ENCODE peak calls at places on chromosomes 3 and 15, in five cellular contexts. F, O, V, T and R are unnamed samples.

GRCh38 chr3:190443257-190443656 is 6.4 kb downstream of the TMEM207 start:
- DNase-seq in F (no peak), O (no peak), V (peak), T (no peak), R (no peak)

GRCh38 chr15:39153718-39154117 is 427.2 kb upstream of the THBS1 start:
- DNase-seq in F (no peak), O (no peak), V (no peak), T (no peak), R (no peak)

GRCh38 chr3:178845446-178846118 is 226.0 kb downstream of the ZMAT3 start:
- DNase-seq in F (no peak), O (peak), V (peak), T (no peak), R (no peak)

GRCh38 chr3:13104511-13104910 is 31.3 kb upstream of the IQSEC1 start:
- DNase-seq in F (no peak), O (no peak), V (no peak), T (no peak), R (no peak)

GRCh38 chr3:71130516-71131384 is 452.8 kb downstream of the FOXP1 start:
- DNase-seq in F (peak), O (peak), V (peak), T (peak), R (peak)

GRCh38 chr3:110526732-110527727 is 544.6 kb upstream of the NECTIN3 start:
- DNase-seq in F (no peak), O (peak), V (peak), T (no peak), R (no peak)

GRCh38 chr15:81281925-81282895 is 41.7 kb downstream of the STARD5 start:
- DNase-seq in F (no peak), O (no peak), V (no peak), T (no peak), R (no peak)

GRCh38 chr15:43067717-43068461 is 37.9 kb downstream of the UBR1 start:
- DNase-seq in F (peak), O (no peak), V (peak), T (no peak), R (peak)

GRCh38 chr15:55618396-55618795 is 30.3 kb upstream of the PYGO1 start:
- DNase-seq in F (no peak), O (no peak), V (no peak), T (no peak), R (no peak)

GRCh38 chr3:9352917-9353823 is 9.7 kb upstream of the THUMPD3 start:
- DNase-seq in F (peak), O (peak), V (peak), T (peak), R (peak)

GRCh38 chr3:196914866-196915265 is 27.5 kb downstream of the NCBP2 start:
- DNase-seq in F (no peak), O (no peak), V (no peak), T (no peak), R (no peak)

GRCh38 chr15:31554261-31554660 is 227.6 kb downstream of the KLF13 start:
- DNase-seq in F (peak), O (peak), V (peak), T (no peak), R (no peak)

GRCh38 chr3:63960048-63960711 is 48.0 kb upstream of the SCAANT1 start:
- DNase-seq in F (no peak), O (peak), V (peak), T (no peak), R (no peak)

GRCh38 chr3:100001514-100002270 is 112.6 kb downstream of the FILIP1L start:
- DNase-seq in F (no peak), O (no peak), V (no peak), T (no peak), R (no peak)

GRCh38 chr3:36876181-36876936 is 68.5 kb downstream of the TRANK1 start:
- DNase-seq in F (peak), O (no peak), V (no peak), T (no peak), R (peak)

GRCh38 chr3:126986001-126986400 is 3.1 kb downstream of the PLXNA1 start:
- DNase-seq in F (no peak), O (no peak), V (peak), T (no peak), R (no peak)

GRCh38 chr15:71807125-71807629 is 3.2 kb upstream of the NR2E3 start:
- DNase-seq in F (no peak), O (no peak), V (no peak), T (no peak), R (no peak)

GRCh38 chr3:4303187-4304123 is at the start of gene SETMAR:
- DNase-seq in F (peak), O (peak), V (peak), T (peak), R (peak)

GRCh38 chr3:155995525-155996370 is 124.6 kb upstream of the KCNAB1 start:
- DNase-seq in F (peak), O (peak), V (peak), T (no peak), R (no peak)

GRCh38 chr15:72227192-72227586 is 3.8 kb downstream of the PKM start:
- DNase-seq in F (peak), O (peak), V (peak), T (no peak), R (peak)

GRCh38 chr15:67827561-67828378 is 2.5 kb downstream of the SKOR1 start:
- DNase-seq in F (no peak), O (no peak), V (no peak), T (no peak), R (no peak)

GRCh38 chr15:58115692-58116091 is 22.5 kb upstream of the AQP9 start:
- DNase-seq in F (no peak), O (peak), V (no peak), T (no peak), R (no peak)

GRCh38 chr15:73809728-73810501 is 56.8 kb upstream of the INSYN1 start:
- DNase-seq in F (no peak), O (peak), V (no peak), T (no peak), R (no peak)

GRCh38 chr3:114411811-114412803 is 118.3 kb downstream of the TIGIT start:
- DNase-seq in F (peak), O (peak), V (peak), T (no peak), R (peak)

GRCh38 chr15:70906842-70907241 is 14.2 kb downstream of the LRRC49 start:
- DNase-seq in F (no peak), O (peak), V (no peak), T (no peak), R (no peak)

GRCh38 chr15:39074341-39074740 is 506.5 kb upstream of the THBS1 start:
- DNase-seq in F (no peak), O (no peak), V (no peak), T (no peak), R (no peak)

GRCh38 chr3:31439888-31440287 is 92.8 kb upstream of the STT3B start:
- DNase-seq in F (no peak), O (no peak), V (no peak), T (no peak), R (no peak)

DNA sequence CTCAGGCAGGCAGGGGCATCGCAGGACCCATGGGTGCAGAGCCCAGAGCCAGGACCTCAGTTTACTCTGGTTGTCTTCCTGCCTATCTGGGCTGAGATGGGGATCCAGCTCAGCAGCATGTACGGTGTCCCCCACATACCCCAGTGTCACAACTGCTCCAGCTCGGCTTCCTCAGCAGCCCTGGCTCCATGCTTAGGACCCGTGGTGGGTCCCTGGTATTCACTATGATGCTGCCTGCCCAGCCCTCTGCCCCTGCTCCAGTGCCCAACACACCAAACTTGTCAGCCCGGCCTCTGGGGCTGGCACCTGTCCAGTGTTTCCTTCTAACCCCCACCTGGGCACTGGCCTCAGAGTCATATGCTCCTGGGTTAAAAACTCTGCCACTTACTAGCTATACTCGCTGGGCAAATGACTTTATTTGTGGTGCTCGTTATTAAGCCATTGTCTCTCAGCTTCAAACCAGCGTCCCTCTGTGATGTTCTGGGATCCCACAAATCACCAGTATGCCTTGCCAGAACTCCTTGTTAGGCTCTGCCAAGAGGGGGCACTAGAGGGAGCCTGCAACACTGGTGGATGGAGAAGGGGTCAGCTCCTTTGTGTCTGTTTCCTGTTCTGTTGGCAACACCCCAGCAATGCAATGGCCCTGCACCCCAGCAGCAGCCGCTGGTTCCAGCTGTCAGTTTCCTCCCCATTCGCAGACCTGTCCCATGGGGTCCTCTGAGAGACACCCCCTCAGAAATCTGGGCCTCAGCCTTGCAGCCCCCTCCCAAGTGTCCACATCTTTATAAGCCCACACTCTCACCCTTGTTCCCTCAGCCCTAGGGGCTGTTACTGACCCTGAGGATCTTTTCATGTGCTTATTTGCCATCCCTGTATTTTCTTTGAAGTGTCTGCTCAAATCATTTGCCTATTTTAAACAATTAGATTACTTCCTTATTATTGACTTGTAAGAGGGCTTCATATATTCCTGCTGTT is 24.1 kb upstream of the MRPS22 start:
- DNase-seq in F (peak), O (no peak), V (no peak), T (peak), R (no peak)
- TF ChIP-seq CTCF in F (peak), O (peak), V (peak), T (peak), R (peak)

GRCh38 chr3:123571973-123572365 is 12.9 kb downstream of the HACD2 start:
- DNase-seq in F (no peak), O (no peak), V (no peak), T (no peak), R (no peak)

GRCh38 chr3:123568034-123568433 is 16.8 kb downstream of the HACD2 start:
- DNase-seq in F (no peak), O (no peak), V (no peak), T (no peak), R (no peak)

GRCh38 chr3:123564056-123564455 is 20.8 kb downstream of the HACD2 start:
- DNase-seq in F (no peak), O (no peak), V (no peak), T (no peak), R (no peak)

GRCh38 chr3:123571264-123571972 is 13.4 kb downstream of the HACD2 start:
- DNase-seq in F (no peak), O (no peak), V (no peak), T (peak), R (no peak)

DNA sequence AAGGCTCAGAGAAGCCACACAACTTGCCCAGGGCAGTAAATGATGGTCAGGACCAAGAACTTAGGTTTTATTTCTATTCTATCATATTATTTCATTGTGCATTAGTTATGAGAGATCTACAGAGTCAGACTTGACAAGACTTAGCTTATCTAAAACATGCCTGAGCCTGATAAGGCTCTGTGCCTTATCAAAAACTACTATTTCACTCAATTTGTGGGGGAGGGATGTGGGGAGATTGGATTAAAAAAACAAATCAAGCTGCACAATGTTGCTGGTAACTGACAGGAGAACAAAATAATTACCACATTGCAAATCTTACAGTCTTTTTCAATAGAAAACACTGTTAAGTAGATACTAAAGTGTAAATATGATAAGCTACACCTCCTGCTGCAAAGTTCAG is 16.0 kb downstream of the HACD2 start:
- DNase-seq in F (no peak), O (no peak), V (no peak), T (no peak), R (no peak)
- TF ChIP-seq CTCF in F (no peak), O (no peak), V (no peak), T (no peak), R (no peak)

DNA sequence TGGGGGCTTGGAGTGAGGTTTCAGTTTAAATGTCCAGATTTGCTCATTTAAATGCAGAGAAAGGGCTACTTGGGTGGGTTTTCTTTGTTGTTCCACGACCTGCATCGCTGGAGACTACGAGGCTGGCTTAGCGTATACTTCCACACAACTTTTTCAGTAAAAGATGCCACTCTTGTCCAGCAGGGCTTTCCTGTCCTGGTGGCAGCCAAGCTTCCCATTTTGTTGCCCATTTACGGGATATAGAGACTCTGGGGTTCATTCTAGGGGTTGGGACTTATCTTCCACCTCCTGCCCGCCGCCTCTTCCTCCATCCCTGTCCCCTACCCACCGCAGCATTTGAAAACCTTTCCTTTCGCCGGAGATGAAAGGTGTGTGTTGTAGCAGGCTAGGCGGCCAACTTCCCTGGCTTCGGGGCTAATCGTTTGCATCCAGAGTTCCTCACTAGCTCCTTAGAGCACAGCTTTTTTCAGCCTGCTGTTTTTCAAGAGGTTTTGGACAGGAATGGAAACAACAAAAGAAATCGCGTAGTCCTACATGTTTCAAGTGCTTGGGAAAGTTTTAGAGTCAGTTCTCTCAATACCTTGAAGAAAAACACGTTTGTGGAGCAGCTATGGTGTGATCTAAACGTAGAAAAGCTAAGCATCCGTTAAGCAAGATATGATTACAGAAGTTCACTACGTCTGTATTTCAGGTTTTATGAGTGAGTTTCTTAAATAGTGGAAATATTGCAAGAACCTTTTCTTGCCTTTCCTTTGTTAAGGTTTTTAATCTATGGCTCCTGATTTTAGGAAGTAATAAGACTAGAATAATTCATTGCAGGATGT is 843 bp downstream of the CHRNA5 start:
- DNase-seq in F (peak), O (peak), V (no peak), T (no peak), R (peak)
- TF ChIP-seq CTCF in F (peak), O (peak), V (peak), T (no peak), R (no peak)

GRCh38 chr15:66285462-66286280 is 7.7 kb upstream of the DIS3L start:
- DNase-seq in F (no peak), O (no peak), V (no peak), T (no peak), R (no peak)

GRCh38 chr15:66288093-66288492 is 5.3 kb upstream of the DIS3L start:
- DNase-seq in F (no peak), O (no peak), V (no peak), T (no peak), R (no peak)

GRCh38 chr15:66290007-66290406 is 3.4 kb upstream of the DIS3L start:
- DNase-seq in F (no peak), O (no peak), V (no peak), T (no peak), R (no peak)

GRCh38 chr15:66288796-66289195 is 4.6 kb upstream of the DIS3L start:
- DNase-seq in F (no peak), O (no peak), V (peak), T (no peak), R (no peak)

DNA sequence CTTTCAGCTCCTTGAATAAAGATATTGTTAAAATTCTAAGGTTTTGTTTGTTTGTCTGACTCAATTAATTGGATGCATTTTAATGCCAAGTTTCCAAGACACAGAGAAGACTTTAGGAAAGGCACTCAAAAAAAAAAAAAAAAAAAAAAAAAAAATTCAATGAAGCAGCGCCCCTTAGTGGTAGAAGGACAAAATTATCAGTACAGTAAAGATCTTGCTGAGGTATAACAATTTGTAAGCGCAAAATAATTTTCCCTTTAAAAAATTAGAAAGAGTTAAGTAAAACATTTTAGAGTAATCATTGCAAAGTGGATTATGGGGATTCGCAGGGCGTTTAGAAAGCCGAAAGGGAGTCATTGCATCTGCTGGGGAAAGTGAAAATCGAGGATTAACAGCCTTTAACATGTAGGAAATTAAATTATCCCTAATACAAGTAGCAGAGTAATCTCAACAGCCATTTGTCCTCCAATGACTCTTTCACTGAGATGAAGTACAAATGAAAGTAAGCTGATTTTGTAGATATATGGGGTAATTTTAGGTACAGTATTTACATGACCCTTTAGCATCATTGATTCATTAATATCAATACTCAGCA is 5.8 kb upstream of the DIS3L start:
- DNase-seq in F (peak), O (no peak), V (no peak), T (no peak), R (no peak)
- TF ChIP-seq CTCF in F (peak), O (peak), V (peak), T (peak), R (peak)

GRCh38 chr15:45794304-45794703 is 159.5 kb downstream of the SQOR start:
- DNase-seq in F (no peak), O (no peak), V (no peak), T (no peak), R (no peak)

GRCh38 chr15:45794768-45795486 is 160.1 kb downstream of the SQOR start:
- DNase-seq in F (no peak), O (no peak), V (no peak), T (no peak), R (no peak)

GRCh38 chr15:45796433-45796832 is 161.6 kb downstream of the SQOR start:
- DNase-seq in F (no peak), O (no peak), V (no peak), T (no peak), R (no peak)

GRCh38 chr15:45799508-45799907 is 164.7 kb downstream of the SQOR start:
- DNase-seq in F (peak), O (no peak), V (no peak), T (no peak), R (no peak)

GRCh38 chr15:45795487-45796069 is 160.7 kb downstream of the SQOR start:
- DNase-seq in F (peak), O (peak), V (peak), T (peak), R (peak)
- TF ChIP-seq CTCF in F (peak), O (peak), V (peak), T (peak), R (peak)

GRCh38 chr3:118710532-118710931 is 324.1 kb downstream of the IGSF11 start:
- DNase-seq in F (no peak), O (no peak), V (no peak), T (no peak), R (no peak)

DNA sequence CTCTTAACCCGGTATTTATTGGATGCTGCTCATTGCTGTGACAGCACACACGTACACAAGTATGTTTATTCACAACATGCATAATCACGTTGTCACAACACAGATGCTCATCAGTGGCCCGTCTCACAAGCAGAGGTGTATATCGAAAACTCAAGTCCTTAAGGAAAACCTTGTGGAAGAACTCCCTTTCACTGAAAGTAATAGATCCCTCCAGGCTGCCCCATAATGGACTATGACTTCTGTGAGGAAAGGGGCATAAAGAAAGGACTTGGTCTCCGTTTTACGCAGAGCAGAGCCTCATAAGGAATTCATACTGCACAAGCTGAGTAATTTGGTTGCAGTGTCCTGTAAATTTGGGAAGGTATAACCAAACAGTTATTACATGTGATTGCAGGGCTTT is 328.8 kb downstream of the IGSF11 start:
- DNase-seq in F (no peak), O (no peak), V (no peak), T (no peak), R (no peak)
- TF ChIP-seq CTCF in F (no peak), O (no peak), V (no peak), T (no peak), R (no peak)

DNA sequence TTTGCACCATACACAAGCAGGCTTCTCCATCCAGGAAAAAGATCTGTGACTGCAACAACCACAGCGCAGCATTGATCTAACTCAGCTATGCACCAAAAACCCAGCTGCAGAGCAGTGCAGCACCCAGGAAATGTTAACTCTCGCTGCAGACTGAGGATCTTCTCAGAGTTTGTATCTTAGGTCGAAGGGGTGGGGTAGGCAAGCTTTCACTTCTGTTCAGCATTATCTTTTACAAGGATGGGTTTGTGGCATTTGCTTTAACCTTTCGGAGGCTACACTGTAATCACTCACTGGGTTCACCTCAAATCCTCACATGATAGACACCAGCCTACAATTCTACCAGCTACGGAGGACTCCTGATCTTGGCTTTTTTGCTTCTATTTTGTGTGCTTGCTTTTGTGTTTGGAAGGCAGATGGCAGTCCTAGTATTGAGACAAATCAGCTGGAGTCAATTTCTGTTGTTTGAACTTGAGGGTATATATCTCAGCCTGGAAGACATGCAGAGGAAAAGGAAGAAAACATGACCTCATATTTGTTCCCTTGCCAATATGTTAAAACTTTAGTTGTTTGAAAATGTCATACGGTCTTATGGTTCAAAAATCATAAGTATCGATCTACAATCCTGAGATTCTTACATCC is 25.2 kb downstream of the LRRK1 start:
- DNase-seq in F (peak), O (no peak), V (no peak), T (no peak), R (no peak)
- TF ChIP-seq CTCF in F (no peak), O (no peak), V (no peak), T (no peak), R (no peak)